ENCODE peak calls at places on chromosomes 4 and X, in seven cellular contexts. One of them, this sample, is unnamed.

GRCh38 chrX:17464196-17464595 is 89.2 kb downstream of the NHS start:
- DNase-seq in left ventricle myocardium inferior: no peak
- DNase-seq in transverse colon: no peak
- DNase-seq in endodermal cell: peak
- DNase-seq in small intestine: no peak
- DNase-seq in GM23338: no peak
- DNase-seq in uterus: no peak
- DNase-seq in this sample: no peak

GRCh38 chr4:80989921-80990544 is 40.5 kb upstream of the BMP3 start:
- DNase-seq in uterus: no peak
- DNase-seq in GM23338: peak
- DNase-seq in transverse colon: no peak
- DNase-seq in endodermal cell: peak
- DNase-seq in left ventricle myocardium inferior: no peak
- DNase-seq in small intestine: peak
- DNase-seq in this sample: peak

GRCh38 chr4:77579406-77580076 is 26.1 kb upstream of the CXCL13 start:
- DNase-seq in transverse colon: no peak
- DNase-seq in small intestine: no peak
- DNase-seq in GM23338: no peak
- DNase-seq in left ventricle myocardium inferior: no peak
- DNase-seq in uterus: no peak
- DNase-seq in endodermal cell: no peak
- DNase-seq in this sample: peak

GRCh38 chrX:110734894-110735541 is 60.6 kb downstream of the CHRDL1 start:
- DNase-seq in endodermal cell: no peak
- DNase-seq in transverse colon: no peak
- DNase-seq in small intestine: no peak
- DNase-seq in GM23338: peak
- DNase-seq in uterus: no peak
- DNase-seq in left ventricle myocardium inferior: no peak
- DNase-seq in this sample: no peak

GRCh38 chrX:114800719-114801118 is 216.7 kb downstream of the IL13RA2 start:
- DNase-seq in left ventricle myocardium inferior: no peak
- DNase-seq in small intestine: no peak
- DNase-seq in endodermal cell: no peak
- DNase-seq in uterus: no peak
- DNase-seq in GM23338: no peak
- DNase-seq in transverse colon: no peak
- DNase-seq in this sample: no peak

GRCh38 chr4:13093170-13093569 is 391.0 kb downstream of the RAB28 start:
- DNase-seq in endodermal cell: no peak
- DNase-seq in GM23338: no peak
- DNase-seq in small intestine: no peak
- DNase-seq in left ventricle myocardium inferior: no peak
- DNase-seq in uterus: peak
- DNase-seq in transverse colon: no peak
- DNase-seq in this sample: no peak

GRCh38 chrX:23901805-23902204 is 5.9 kb downstream of the APOO start:
- DNase-seq in uterus: peak
- DNase-seq in small intestine: peak
- DNase-seq in left ventricle myocardium inferior: no peak
- DNase-seq in GM23338: peak
- DNase-seq in endodermal cell: peak
- DNase-seq in transverse colon: peak
- DNase-seq in this sample: peak

GRCh38 chr4:4575284-4576211 is 33.7 kb upstream of the STX18 start:
- DNase-seq in left ventricle myocardium inferior: peak
- DNase-seq in transverse colon: peak
- DNase-seq in small intestine: peak
- DNase-seq in GM23338: peak
- DNase-seq in uterus: peak
- DNase-seq in endodermal cell: peak
- DNase-seq in this sample: no peak

GRCh38 chrX:47751670-47752069 is 85.0 kb upstream of the ZNF81 start:
- DNase-seq in left ventricle myocardium inferior: peak
- DNase-seq in uterus: no peak
- DNase-seq in small intestine: peak
- DNase-seq in transverse colon: peak
- DNase-seq in GM23338: peak
- DNase-seq in endodermal cell: peak
- DNase-seq in this sample: peak

GRCh38 chrX:119391279-119391678 is 7.9 kb upstream of the SLC25A43 start:
- DNase-seq in endodermal cell: no peak
- DNase-seq in uterus: no peak
- DNase-seq in small intestine: peak
- DNase-seq in left ventricle myocardium inferior: no peak
- DNase-seq in transverse colon: peak
- DNase-seq in GM23338: peak
- DNase-seq in this sample: no peak

GRCh38 chr4:156705291-156705690 is 266.3 kb downstream of the PDGFC start:
- DNase-seq in small intestine: no peak
- DNase-seq in endodermal cell: no peak
- DNase-seq in GM23338: no peak
- DNase-seq in transverse colon: no peak
- DNase-seq in left ventricle myocardium inferior: no peak
- DNase-seq in uterus: no peak
- DNase-seq in this sample: no peak

GRCh38 chr4:147789596-147789995 is 57.7 kb downstream of the ARHGAP10 start:
- DNase-seq in uterus: no peak
- DNase-seq in small intestine: no peak
- DNase-seq in left ventricle myocardium inferior: no peak
- DNase-seq in transverse colon: no peak
- DNase-seq in GM23338: no peak
- DNase-seq in endodermal cell: no peak
- DNase-seq in this sample: no peak

GRCh38 chr4:100428051-100428450 is 89.8 kb downstream of the EMCN start:
- DNase-seq in left ventricle myocardium inferior: no peak
- DNase-seq in transverse colon: no peak
- DNase-seq in small intestine: no peak
- DNase-seq in GM23338: no peak
- DNase-seq in endodermal cell: no peak
- DNase-seq in uterus: no peak
- DNase-seq in this sample: peak

GRCh38 chr4:189081831-189082230 is 858.8 kb upstream of the FRG1 start:
- DNase-seq in GM23338: no peak
- DNase-seq in transverse colon: no peak
- DNase-seq in uterus: no peak
- DNase-seq in endodermal cell: no peak
- DNase-seq in left ventricle myocardium inferior: no peak
- DNase-seq in small intestine: no peak
- DNase-seq in this sample: no peak

GRCh38 chrX:46574941-46575381 is 1.4 kb downstream of the CHST7 start:
- DNase-seq in GM23338: peak
- DNase-seq in endodermal cell: peak
- DNase-seq in transverse colon: no peak
- DNase-seq in small intestine: no peak
- DNase-seq in left ventricle myocardium inferior: peak
- DNase-seq in uterus: no peak
- DNase-seq in this sample: no peak

GRCh38 chrX:128106630-128107029 is 54.4 kb upstream of the ACTRT1 start:
- DNase-seq in endodermal cell: peak
- DNase-seq in left ventricle myocardium inferior: no peak
- DNase-seq in transverse colon: no peak
- DNase-seq in uterus: no peak
- DNase-seq in GM23338: peak
- DNase-seq in small intestine: no peak
- DNase-seq in this sample: no peak

GRCh38 chr4:185532327-185532726 is 3.0 kb downstream of the PDLIM3 start:
- DNase-seq in uterus: no peak
- DNase-seq in endodermal cell: no peak
- DNase-seq in small intestine: no peak
- DNase-seq in transverse colon: no peak
- DNase-seq in GM23338: no peak
- DNase-seq in left ventricle myocardium inferior: no peak
- DNase-seq in this sample: no peak

GRCh38 chr4:153785830-153786721 is 2.8 kb downstream of the SFRP2 start:
- DNase-seq in small intestine: peak
- DNase-seq in uterus: no peak
- DNase-seq in transverse colon: no peak
- DNase-seq in GM23338: peak
- DNase-seq in endodermal cell: peak
- DNase-seq in left ventricle myocardium inferior: no peak
- DNase-seq in this sample: peak

GRCh38 chrX:2965965-2966364 is 36.8 kb upstream of the ARSD start:
- DNase-seq in GM23338: no peak
- DNase-seq in small intestine: no peak
- DNase-seq in uterus: no peak
- DNase-seq in transverse colon: no peak
- DNase-seq in left ventricle myocardium inferior: no peak
- DNase-seq in endodermal cell: no peak
- DNase-seq in this sample: no peak

GRCh38 chrX:16855363-16856075 is 14.6 kb downstream of the RBBP7 start:
- DNase-seq in GM23338: no peak
- DNase-seq in transverse colon: no peak
- DNase-seq in endodermal cell: no peak
- DNase-seq in uterus: no peak
- DNase-seq in left ventricle myocardium inferior: no peak
- DNase-seq in small intestine: no peak
- DNase-seq in this sample: no peak

GRCh38 chr4:78870056-78870455 is 69.2 kb downstream of the PAQR3 start:
- DNase-seq in GM23338: no peak
- DNase-seq in small intestine: no peak
- DNase-seq in uterus: no peak
- DNase-seq in transverse colon: no peak
- DNase-seq in left ventricle myocardium inferior: no peak
- DNase-seq in endodermal cell: no peak
- DNase-seq in this sample: no peak

GRCh38 chr4:105714071-105714521 is 5.5 kb downstream of the GSTCD start:
- DNase-seq in left ventricle myocardium inferior: no peak
- DNase-seq in uterus: no peak
- DNase-seq in GM23338: no peak
- DNase-seq in endodermal cell: no peak
- DNase-seq in transverse colon: no peak
- DNase-seq in small intestine: no peak
- DNase-seq in this sample: no peak

GRCh38 chr4:105710012-105710600 is 1.5 kb downstream of the GSTCD start:
- DNase-seq in left ventricle myocardium inferior: no peak
- DNase-seq in uterus: no peak
- DNase-seq in endodermal cell: peak
- DNase-seq in GM23338: peak
- DNase-seq in small intestine: no peak
- DNase-seq in transverse colon: no peak
- DNase-seq in this sample: peak

GRCh38 chr4:105710678-105711077 is 2.1 kb downstream of the GSTCD start:
- DNase-seq in GM23338: no peak
- DNase-seq in endodermal cell: no peak
- DNase-seq in small intestine: no peak
- DNase-seq in transverse colon: no peak
- DNase-seq in left ventricle myocardium inferior: no peak
- DNase-seq in uterus: no peak
- DNase-seq in this sample: peak

GRCh38 chr4:105714932-105715331 is 6.3 kb downstream of the GSTCD start:
- DNase-seq in uterus: no peak
- DNase-seq in GM23338: no peak
- DNase-seq in transverse colon: no peak
- DNase-seq in endodermal cell: no peak
- DNase-seq in left ventricle myocardium inferior: no peak
- DNase-seq in small intestine: no peak
- DNase-seq in this sample: no peak

DNA sequence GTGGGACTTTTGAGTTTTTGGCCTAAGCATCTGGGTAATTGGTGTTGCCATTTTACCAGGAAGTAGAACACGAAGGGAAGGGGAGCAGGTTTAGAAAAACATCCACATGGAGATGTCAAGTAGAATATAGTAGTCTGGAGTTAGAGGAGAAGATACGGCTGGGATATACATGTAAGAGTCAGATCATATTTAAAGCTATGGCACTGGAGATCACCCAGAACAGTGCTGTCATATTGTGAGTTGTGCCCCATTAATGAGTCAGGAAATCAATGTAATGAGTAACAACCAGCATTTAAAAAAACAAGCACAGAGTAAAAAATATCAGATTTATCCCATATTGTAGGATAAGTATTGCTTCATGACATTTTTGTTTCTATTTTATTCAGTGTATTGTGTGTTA is 4.2 kb downstream of the GSTCD start:
- DNase-seq in left ventricle myocardium inferior: no peak
- DNase-seq in endodermal cell: no peak
- DNase-seq in uterus: no peak
- DNase-seq in small intestine: no peak
- DNase-seq in transverse colon: no peak
- DNase-seq in GM23338: no peak
- DNase-seq in this sample: no peak
- H3K27ac ChIP-seq in left ventricle myocardium inferior: no peak
- H3K27ac ChIP-seq in endodermal cell: no peak
- H3K27ac ChIP-seq in uterus: no peak
- H3K27ac ChIP-seq in small intestine: no peak
- H3K27ac ChIP-seq in transverse colon: no peak
- H3K27ac ChIP-seq in GM23338: no peak
- H3K27ac ChIP-seq in this sample: no peak

DNA sequence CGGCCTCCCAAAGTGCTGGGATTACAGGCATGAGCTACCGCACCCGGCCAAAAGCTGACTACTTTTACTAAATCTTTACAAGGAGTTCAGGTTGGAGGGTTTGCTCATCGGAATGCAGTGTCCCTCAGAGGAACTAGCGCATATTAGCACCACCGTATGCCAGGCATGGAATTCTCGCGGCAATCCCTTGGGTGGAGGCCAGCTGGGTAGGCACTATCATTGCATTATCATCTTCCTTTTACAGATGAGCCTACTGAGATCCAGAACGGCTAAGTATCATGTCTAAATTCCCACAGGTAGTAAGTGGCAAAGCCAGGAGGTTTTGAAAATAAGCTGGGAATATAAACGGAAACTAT is 6.1 kb upstream of the CXorf66 start:
- DNase-seq in GM23338: peak
- DNase-seq in left ventricle myocardium inferior: no peak
- DNase-seq in uterus: no peak
- DNase-seq in endodermal cell: peak
- DNase-seq in transverse colon: no peak
- DNase-seq in small intestine: no peak
- DNase-seq in this sample: no peak
- H3K27ac ChIP-seq in GM23338: no peak
- H3K27ac ChIP-seq in left ventricle myocardium inferior: no peak
- H3K27ac ChIP-seq in uterus: no peak
- H3K27ac ChIP-seq in endodermal cell: no peak
- H3K27ac ChIP-seq in transverse colon: no peak
- H3K27ac ChIP-seq in small intestine: no peak
- H3K27ac ChIP-seq in this sample: no peak

GRCh38 chr4:23697722-23698121 is 192.1 kb downstream of the PPARGC1A start:
- DNase-seq in uterus: no peak
- DNase-seq in GM23338: no peak
- DNase-seq in small intestine: no peak
- DNase-seq in endodermal cell: no peak
- DNase-seq in transverse colon: no peak
- DNase-seq in left ventricle myocardium inferior: no peak
- DNase-seq in this sample: no peak
- H3K27ac ChIP-seq in uterus: no peak
- H3K27ac ChIP-seq in GM23338: no peak
- H3K27ac ChIP-seq in small intestine: no peak
- H3K27ac ChIP-seq in endodermal cell: no peak
- H3K27ac ChIP-seq in transverse colon: no peak
- H3K27ac ChIP-seq in left ventricle myocardium inferior: no peak
- H3K27ac ChIP-seq in this sample: no peak

DNA sequence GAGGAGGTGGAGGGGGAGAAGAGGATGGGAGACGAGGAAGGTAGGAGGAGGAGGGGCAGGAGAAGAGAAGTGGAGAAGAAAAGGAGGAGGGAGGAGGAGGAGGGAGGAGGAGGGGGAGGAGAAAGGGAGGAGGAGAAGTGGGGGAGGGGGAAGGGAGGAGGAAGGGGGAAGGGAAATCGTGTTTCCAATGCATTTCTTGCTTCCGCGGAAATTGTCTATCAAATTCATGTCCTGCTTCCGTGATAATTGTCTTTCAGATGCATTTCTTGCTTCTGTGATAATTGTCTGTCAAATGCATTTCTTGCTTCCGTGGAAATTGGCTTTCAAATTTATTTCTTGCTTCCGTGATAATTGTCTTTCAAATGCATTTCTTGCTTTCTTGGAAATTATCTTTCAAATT is 43.3 kb downstream of the CRLF2 start:
- DNase-seq in small intestine: no peak
- DNase-seq in uterus: no peak
- DNase-seq in GM23338: no peak
- DNase-seq in transverse colon: no peak
- DNase-seq in left ventricle myocardium inferior: no peak
- DNase-seq in endodermal cell: no peak
- DNase-seq in this sample: no peak
- H3K27ac ChIP-seq in small intestine: no peak
- H3K27ac ChIP-seq in uterus: no peak
- H3K27ac ChIP-seq in GM23338: no peak
- H3K27ac ChIP-seq in transverse colon: no peak
- H3K27ac ChIP-seq in left ventricle myocardium inferior: no peak
- H3K27ac ChIP-seq in endodermal cell: no peak
- H3K27ac ChIP-seq in this sample: no peak

This sample was measured in SJCRH30.